ENCODE peak calls at places on chromosomes 7 and 10, in six cellular contexts. P is astrocyte of the spinal cord, M is neural crest cell, F is heart left ventricle, B is astrocyte of the cerebellum, J is CD14-positive monocyte. H is an unnamed sample.

GRCh38 chr10:33196710-33197406 is 137.6 kb downstream of the NRP1 start:
- DNase-seq in P (no peak), B (no peak), M (no peak), F (peak), J (no peak), H (no peak)

GRCh38 chr7:130895006-130895750 is 161.2 kb upstream of the KLF14 start:
- DNase-seq in M (no peak), B (no peak), F (no peak), J (no peak), P (no peak), H (no peak)

GRCh38 chr7:19982841-19983835 is 209.7 kb upstream of the TMEM196 start:
- DNase-seq in P (peak), M (peak), B (peak), J (no peak), F (peak), H (peak)

GRCh38 chr7:94314526-94314925 is 80.2 kb upstream of the COL1A2 start:
- DNase-seq in P (no peak), F (no peak), J (no peak), M (no peak), B (no peak), H (no peak)

GRCh38 chr7:135434047-135434446 is 75.9 kb downstream of the CNOT4 start:
- DNase-seq in J (no peak), F (no peak), B (no peak), P (peak), M (no peak), H (no peak)

GRCh38 chr10:77673086-77673485 is 35.5 kb upstream of the KCNMA1 start:
- DNase-seq in J (no peak), P (peak), M (no peak), F (no peak), B (no peak), H (no peak)

GRCh38 chr10:54368984-54369383 is 432.0 kb downstream of the PCDH15 start:
- DNase-seq in P (no peak), J (no peak), F (no peak), M (no peak), B (no peak), H (no peak)

GRCh38 chr7:28409716-28410627 is 2.3 kb upstream of the CREB5 start:
- DNase-seq in F (peak), B (no peak), P (peak), J (no peak), M (peak), H (no peak)

GRCh38 chr7:143492043-143492471 is 14.4 kb downstream of the TAS2R41 start:
- DNase-seq in B (no peak), F (no peak), J (no peak), M (no peak), P (peak), H (peak)

GRCh38 chr10:133475821-133476640 is 22.3 kb downstream of the SCART1 start:
- DNase-seq in F (no peak), J (no peak), P (no peak), M (no peak), B (no peak), H (no peak)

GRCh38 chr10:72260588-72261322 is 13.0 kb upstream of the DDIT4 start:
- DNase-seq in P (peak), F (peak), B (peak), J (peak), M (peak), H (no peak)

GRCh38 chr10:99619090-99619800 is 994 bp downstream of the SLC25A28 start:
- DNase-seq in J (no peak), M (no peak), P (peak), B (no peak), F (no peak), H (no peak)

GRCh38 chr7:29486191-29486700 is 77.4 kb upstream of the PRR15 start:
- DNase-seq in M (no peak), P (no peak), F (no peak), J (no peak), B (no peak), H (no peak)

GRCh38 chr10:110212119-110213006 is 5.0 kb downstream of the MXI1 start:
- DNase-seq in F (peak), M (no peak), P (no peak), J (peak), B (no peak), H (no peak)

GRCh38 chr7:44388089-44388970 is 62.9 kb upstream of the CAMK2B start:
- DNase-seq in P (no peak), M (no peak), J (no peak), B (no peak), F (no peak), H (no peak)

GRCh38 chr7:101163281-101164070 is 1.9 kb downstream of the VGF start:
- DNase-seq in M (peak), B (no peak), J (no peak), F (no peak), P (no peak), H (no peak)

GRCh38 chr7:132618956-132619305 is 42.7 kb upstream of the PLXNA4 start:
- DNase-seq in P (peak), M (no peak), F (no peak), B (no peak), J (no peak), H (no peak)

GRCh38 chr7:99357701-99358490 is 16.6 kb upstream of the ARPC1B start:
- DNase-seq in P (no peak), F (no peak), B (no peak), J (no peak), M (peak), H (no peak)

GRCh38 chr10:74856940-74857339 is 30.5 kb downstream of the KAT6B start:
- DNase-seq in M (no peak), F (no peak), B (no peak), J (no peak), P (no peak), H (no peak)

GRCh38 chr7:143479055-143479766 is 1.5 kb downstream of the TAS2R41 start:
- DNase-seq in P (no peak), M (no peak), F (no peak), J (no peak), B (no peak), H (peak)

GRCh38 chr7:128135275-128136214 is 104.3 kb upstream of the LRRC4 start:
- DNase-seq in J (no peak), P (peak), M (peak), B (peak), F (peak), H (no peak)

GRCh38 chr10:63829573-63830149 is 308.5 kb downstream of the REEP3 start:
- DNase-seq in M (no peak), B (no peak), F (no peak), P (no peak), J (no peak), H (no peak)

GRCh38 chr7:16004661-16005060 is 318.2 kb upstream of the MEOX2 start:
- DNase-seq in F (no peak), B (no peak), P (no peak), J (no peak), M (no peak), H (no peak)

GRCh38 chr7:33350577-33350976 is 221.2 kb downstream of the BBS9 start:
- DNase-seq in F (no peak), P (no peak), J (no peak), B (no peak), M (no peak), H (no peak)

GRCh38 chr7:34425631-34426384 is 232.2 kb upstream of the NPSR1 start:
- DNase-seq in F (no peak), B (no peak), M (no peak), J (no peak), P (no peak), H (no peak)

GRCh38 chr10:110363572-110364411 is 59.1 kb upstream of the SMNDC1 start:
- DNase-seq in M (no peak), P (no peak), F (no peak), J (no peak), B (no peak), H (no peak)

GRCh38 chr10:1115262-1115955 is 59.2 kb downstream of the WDR37 start:
- DNase-seq in B (no peak), J (no peak), M (no peak), P (no peak), F (no peak), H (no peak)

GRCh38 chr10:87761153-87761552 is 56.9 kb downstream of the ATAD1 start:
- DNase-seq in F (no peak), J (no peak), M (no peak), P (no peak), B (no peak), H (no peak)

GRCh38 chr7:43694399-43694748 is 34.9 kb downstream of the COA1 start:
- DNase-seq in M (no peak), J (no peak), P (peak), F (no peak), B (peak), H (peak)

GRCh38 chr7:4959881-4960280 is 894 bp upstream of the MMD2 start:
- DNase-seq in F (no peak), M (no peak), J (no peak), B (no peak), P (no peak), H (no peak)

GRCh38 chr7:24034251-24034650 is 249.7 kb upstream of the NPY start:
- DNase-seq in M (no peak), B (no peak), P (no peak), J (no peak), F (no peak), H (no peak)

GRCh38 chr10:104308439-104308903 is 29.8 kb downstream of the ITPRIP start:
- DNase-seq in M (no peak), F (no peak), B (no peak), P (no peak), J (no peak), H (no peak)

GRCh38 chr7:129163875-129164544 is 19.5 kb downstream of the TSPAN33 start:
- DNase-seq in F (no peak), B (peak), J (no peak), P (peak), M (no peak), H (peak)

GRCh38 chr10:128843972-128844371 is 623.1 kb upstream of the MGMT start:
- DNase-seq in F (no peak), B (peak), J (no peak), M (no peak), P (no peak), H (no peak)

GRCh38 chr10:22724773-22725172 is 10.4 kb upstream of the PIP4K2A start:
- DNase-seq in M (no peak), F (no peak), J (no peak), P (no peak), B (no peak), H (no peak)

GRCh38 chr7:150855476-150856302 is 3.4 kb downstream of the AOC1 start:
- DNase-seq in B (no peak), F (no peak), P (no peak), J (no peak), M (no peak), H (no peak)

GRCh38 chr10:90418869-90419652 is 438.8 kb downstream of the HTR7 start:
- DNase-seq in M (no peak), F (no peak), P (peak), B (peak), J (no peak), H (peak)

GRCh38 chr10:121609426-121610380 is 11.5 kb upstream of the FGFR2 start:
- DNase-seq in B (no peak), J (no peak), M (no peak), P (no peak), F (no peak), H (no peak)

GRCh38 chr7:55509322-55509721 is 63.0 kb downstream of the VOPP1 start:
- DNase-seq in F (no peak), B (no peak), P (peak), J (peak), M (no peak), H (no peak)

GRCh38 chr10:90920986-90921643 is at the start of gene ANKRD1:
- DNase-seq in J (no peak), M (no peak), F (peak), B (peak), P (peak), H (peak)

GRCh38 chr10:28541695-28542365 is 8.9 kb downstream of the WAC start:
- DNase-seq in M (no peak), P (no peak), B (no peak), J (no peak), F (no peak), H (no peak)
- TF ChIP-seq CTCF in M (peak), P (peak), B (peak), J (no peak), F (no peak), H (peak)

DNA sequence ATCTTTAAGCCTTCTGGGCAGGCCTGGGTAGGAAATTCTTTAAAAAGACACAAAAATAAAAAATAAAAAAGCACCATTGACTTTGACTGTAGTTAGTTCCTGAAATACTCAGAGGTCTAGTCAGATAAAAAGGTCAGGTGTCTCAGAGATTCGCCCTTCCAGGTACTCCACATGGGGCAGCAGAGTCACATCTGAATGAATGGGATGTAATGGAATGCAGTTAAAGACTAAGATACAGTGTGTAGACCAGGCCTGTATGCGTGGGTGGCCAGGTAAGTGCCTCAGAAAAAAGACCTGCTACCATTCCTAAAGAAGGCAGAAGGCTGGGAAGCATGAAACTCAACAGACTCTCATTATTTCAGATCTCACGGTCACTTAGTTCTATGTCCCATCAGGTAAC is 68.6 kb upstream of the SEM1 start:
- DNase-seq in J (no peak), P (no peak), M (no peak), B (no peak), F (no peak), H (no peak)
- TF ChIP-seq CTCF in J (no peak), P (no peak), M (no peak), B (no peak), F (no peak), H (no peak)

GRCh38 chr7:51067757-51068156 is 248.9 kb downstream of the COBL start:
- DNase-seq in J (no peak), M (peak), P (peak), B (peak), F (peak), H (peak)
- TF ChIP-seq CTCF in J (peak), M (peak), P (peak), B (peak), F (peak), H (peak)

DNA sequence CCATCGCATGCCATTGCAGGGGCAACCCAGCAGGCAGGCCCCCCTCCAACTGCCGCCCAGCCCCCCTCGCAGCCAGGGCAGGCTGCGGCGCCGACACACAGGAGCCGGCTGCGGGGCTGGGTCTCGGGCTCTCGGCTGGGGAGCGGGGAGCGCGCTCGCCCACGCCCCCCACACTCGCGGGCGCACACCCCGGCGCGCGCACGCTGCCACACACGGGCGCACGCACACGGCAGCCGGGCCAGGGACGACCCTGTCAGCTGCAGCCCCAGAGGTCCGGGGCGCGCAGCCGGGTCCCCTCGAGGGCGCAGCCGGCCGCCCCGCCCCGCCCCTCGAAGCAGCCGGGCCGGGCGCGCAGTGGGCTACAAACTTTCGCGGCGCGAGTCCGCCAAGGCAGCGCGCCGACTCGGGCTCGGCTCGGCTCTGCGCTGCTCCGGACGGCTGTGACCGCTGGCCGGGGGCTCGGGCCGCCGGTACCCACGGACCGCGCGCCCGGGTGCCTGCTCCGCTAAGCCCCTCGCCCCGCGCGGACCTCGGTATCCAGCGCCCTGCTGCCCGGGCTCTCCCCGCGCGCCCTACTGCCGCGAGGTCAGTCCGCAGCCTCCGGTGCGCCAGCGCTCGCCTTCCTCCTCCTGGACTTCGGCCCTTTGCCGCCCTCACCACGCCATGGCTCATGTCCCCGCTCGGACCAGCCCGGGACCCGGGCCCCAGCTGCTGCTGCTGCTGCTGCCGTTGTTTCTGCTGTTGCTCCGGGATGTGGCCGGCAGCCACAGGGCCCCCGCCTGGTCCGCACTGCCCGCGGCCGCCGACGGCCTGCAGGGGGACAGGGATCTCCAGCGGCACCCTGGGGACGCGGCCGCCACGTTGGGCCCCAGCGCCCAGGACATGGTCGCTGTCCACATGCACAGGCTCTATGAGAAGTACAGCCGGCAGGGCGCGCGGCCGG is at the start of gene GDF10:
- DNase-seq in F (no peak), P (no peak), J (no peak), M (peak), B (no peak), H (no peak)
- TF ChIP-seq CTCF in F (peak), P (no peak), J (no peak), M (peak), B (peak), H (no peak)

GRCh38 chr7:80134536-80135305 is at the start of gene GNAI1:
- DNase-seq in B (no peak), J (no peak), P (peak), M (peak), F (peak), H (no peak)
- TF ChIP-seq CTCF in B (peak), J (no peak), P (peak), M (peak), F (peak), H (peak)

GRCh38 chr7:149811221-149811620 is 27.0 kb upstream of the ZNF862 start:
- DNase-seq in M (no peak), J (no peak), F (no peak), P (no peak), B (no peak), H (no peak)
- TF ChIP-seq CTCF in M (peak), J (no peak), F (no peak), P (peak), B (peak), H (peak)

GRCh38 chr7:70975816-70976215 is 156.1 kb upstream of the GALNT17 start:
- DNase-seq in B (no peak), J (no peak), P (no peak), F (no peak), M (no peak), H (no peak)
- TF ChIP-seq CTCF in B (no peak), J (no peak), P (no peak), F (no peak), M (no peak), H (no peak)

GRCh38 chr7:876077-876971 is at the start of gene GET4:
- DNase-seq in M (peak), P (peak), B (peak), J (peak), F (peak), H (peak)
- TF ChIP-seq CTCF in M (peak), P (peak), B (no peak), J (peak), F (peak), H (peak)

H was measured in BJ.